ENCODE peak calls at places on chromosomes 2 and 18, in seven cellular contexts. K, A, S, T, H, X and C are unnamed samples. For H3K9me3, the result is how much of the 10 kb centered on the place peaks cover.

GRCh38 chr18:59623456-59624383 is 73.5 kb downstream of the CCBE1 start:
- DNase-seq in A (no peak), K (no peak), T (no peak), H (no peak), X (no peak), S (no peak), C (no peak)

GRCh38 chr2:16012626-16013501 is 72.5 kb downstream of the MYCN start:
- DNase-seq in H (no peak), T (peak), X (no peak), K (no peak), A (no peak), S (no peak), C (no peak)

GRCh38 chr2:95052804-95053535 is 27.5 kb downstream of the MAL start:
- DNase-seq in K (no peak), T (no peak), A (no peak), X (no peak), S (no peak), H (no peak), C (no peak)

GRCh38 chr2:36785179-36785795 is 88.8 kb downstream of the VIT start:
- DNase-seq in S (peak), T (peak), H (peak), A (no peak), K (peak), X (peak), C (peak)

GRCh38 chr2:212929116-212929515 is 222.3 kb downstream of the IKZF2 start:
- DNase-seq in X (no peak), S (no peak), K (no peak), T (no peak), H (no peak), A (no peak), C (no peak)

GRCh38 chr2:213065583-213066444 is 85.6 kb downstream of the IKZF2 start:
- DNase-seq in X (peak), H (no peak), A (no peak), S (no peak), T (no peak), K (no peak), C (peak)

GRCh38 chr2:223273995-223274394 is 222.0 kb downstream of the KCNE4 start:
- DNase-seq in H (no peak), K (no peak), A (no peak), S (no peak), T (no peak), X (no peak), C (no peak)

GRCh38 chr18:58670561-58671121 is 624 bp upstream of the MALT1 start:
- DNase-seq in H (peak), T (no peak), A (no peak), K (peak), S (no peak), X (peak), C (no peak)

GRCh38 chr2:14255135-14255820 is 377.2 kb upstream of the LRATD1 start:
- DNase-seq in H (no peak), T (no peak), X (peak), S (no peak), A (no peak), K (no peak), C (no peak)

GRCh38 chr2:219704878-219705277 is 77.4 kb downstream of the SLC4A3 start:
- DNase-seq in A (no peak), S (no peak), T (no peak), X (no peak), K (no peak), H (no peak), C (no peak)

GRCh38 chr18:69109686-69110085 is 291.0 kb upstream of the DOK6 start:
- DNase-seq in S (no peak), T (no peak), X (no peak), K (no peak), A (no peak), H (no peak), C (no peak)

GRCh38 chr2:27960237-27960912 is 69.8 kb downstream of the BABAM2 start:
- DNase-seq in T (no peak), K (no peak), H (no peak), S (no peak), X (no peak), A (no peak), C (no peak)

GRCh38 chr2:100262555-100263320 is 59.6 kb downstream of the LONRF2 start:
- DNase-seq in X (peak), H (peak), S (peak), A (peak), T (peak), K (peak), C (peak)

GRCh38 chr2:140873915-140874531 is 1256.8 kb downstream of the LRP1B start:
- DNase-seq in S (no peak), X (peak), A (no peak), H (no peak), K (no peak), T (no peak), C (no peak)
- H3K9me3 ChIP-seq in S (under half), X (under half), A (under half), H (under half), K (under half), T (under half), C (under half)

DNA sequence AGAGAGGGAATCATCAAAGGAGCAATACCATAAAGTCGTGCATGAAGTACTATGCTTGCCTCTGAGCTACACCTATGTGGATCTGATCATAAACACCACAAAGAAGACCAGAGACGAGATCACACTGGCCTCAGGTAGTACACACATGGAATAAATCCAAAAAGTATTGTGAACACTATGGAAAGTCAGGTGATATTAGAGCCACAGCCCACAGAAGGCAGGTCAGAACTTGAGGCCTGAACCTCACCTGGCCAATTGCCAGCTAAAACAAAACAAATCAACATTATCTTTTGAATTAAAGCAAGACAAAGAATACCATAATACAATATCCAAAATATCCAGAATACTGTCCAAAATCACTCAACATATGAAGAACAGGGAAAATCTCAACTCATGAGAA is 371.1 kb downstream of the NCKAP5 start:
- DNase-seq in T (no peak), X (no peak), S (no peak), A (no peak), H (no peak), K (no peak), C (no peak)
- TF ChIP-seq CTCF in T (no peak), X (no peak), S (no peak), A (no peak), H (no peak), K (no peak), C (no peak)

GRCh38 chr2:210428415-210429179 is 48.0 kb downstream of the LANCL1 start:
- DNase-seq in K (no peak), H (no peak), X (no peak), A (no peak), T (no peak), S (no peak), C (no peak)
- H3K9me3 ChIP-seq in K (under half), H (under half), X (under half), A (under half), T (under half), S (under half), C (under half)

GRCh38 chr2:149329068-149329467 is 1.3 kb upstream of the LYPD6 start:
- DNase-seq in S (no peak), K (peak), T (no peak), X (no peak), A (no peak), H (no peak), C (no peak)
- TF ChIP-seq CTCF in S (no peak), K (peak), T (peak), X (peak), A (no peak), H (peak), C (no peak)

DNA sequence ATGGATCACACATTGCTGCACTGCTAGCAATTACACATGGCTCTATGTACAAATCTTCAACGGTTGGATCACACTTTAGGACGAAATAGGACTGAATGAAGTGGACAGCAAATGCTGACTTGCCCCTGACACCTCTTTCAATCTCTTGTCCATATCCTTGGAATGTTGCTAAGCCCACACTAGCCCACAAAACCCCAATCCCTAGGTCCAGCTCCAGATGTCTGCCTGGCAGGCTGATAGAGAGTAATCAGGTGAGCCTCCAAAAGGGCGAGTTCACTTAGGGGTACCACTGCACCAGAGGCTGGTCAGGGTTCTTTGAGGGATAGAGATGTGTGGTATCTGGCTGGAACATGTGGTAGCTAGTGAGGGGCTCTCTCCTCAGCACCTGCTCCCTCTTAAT is 18.5 kb upstream of the FHOD3 start:
- DNase-seq in K (no peak), S (no peak), T (no peak), A (no peak), H (no peak), X (no peak), C (no peak)
- H3K9me3 ChIP-seq in K (under half), S (under half), T (under half), A (under half), H (under half), X (under half), C (under half)

GRCh38 chr2:4980989-4981388 is 711.2 kb upstream of the SOX11 start:
- DNase-seq in H (no peak), K (no peak), X (no peak), A (no peak), S (no peak), T (no peak), C (no peak)
- TF ChIP-seq CTCF in H (no peak), K (no peak), X (no peak), A (no peak), S (no peak), T (no peak), C (no peak)